ENCODE peak calls at places on chromosomes 4 and X, in eight cellular contexts. One of them, this sample, is unnamed.

GRCh38 chr4:152886201-152886600 is 49.9 kb upstream of the FHDC1 start:
- DNase-seq in Calu3: no peak
- DNase-seq in PC-3: no peak
- DNase-seq in prostate gland: no peak
- DNase-seq in right atrium auricular region: no peak
- DNase-seq in cardiac fibroblast: no peak
- DNase-seq in CD4-positive, alpha-beta T cell: no peak
- DNase-seq in WTC11: no peak
- DNase-seq in this sample: no peak

GRCh38 chr4:52425751-52426326 is 233.3 kb downstream of the USP46 start:
- DNase-seq in prostate gland: no peak
- DNase-seq in PC-3: peak; percentile 44
- DNase-seq in Calu3: no peak
- DNase-seq in CD4-positive, alpha-beta T cell: no peak
- DNase-seq in cardiac fibroblast: no peak
- DNase-seq in right atrium auricular region: no peak
- DNase-seq in WTC11: no peak
- DNase-seq in this sample: no peak

GRCh38 chrX:121028419-121028818 is 19.0 kb upstream of the GLUD2 start:
- DNase-seq in WTC11: no peak
- DNase-seq in Calu3: no peak
- DNase-seq in PC-3: no peak
- DNase-seq in right atrium auricular region: no peak
- DNase-seq in prostate gland: no peak
- DNase-seq in CD4-positive, alpha-beta T cell: no peak
- DNase-seq in cardiac fibroblast: no peak
- DNase-seq in this sample: no peak

GRCh38 chr4:20698382-20698781 is 1.9 kb upstream of the PACRGL start:
- DNase-seq in prostate gland: no peak
- DNase-seq in Calu3: no peak
- DNase-seq in CD4-positive, alpha-beta T cell: no peak
- DNase-seq in right atrium auricular region: no peak
- DNase-seq in cardiac fibroblast: peak; percentile 70
- DNase-seq in PC-3: no peak
- DNase-seq in WTC11: no peak
- DNase-seq in this sample: no peak

GRCh38 chr4:183300070-183300469 is 20.0 kb downstream of the CLDN22 start:
- DNase-seq in Calu3: no peak
- DNase-seq in PC-3: no peak
- DNase-seq in prostate gland: no peak
- DNase-seq in right atrium auricular region: no peak
- DNase-seq in WTC11: no peak
- DNase-seq in cardiac fibroblast: peak; percentile 59
- DNase-seq in CD4-positive, alpha-beta T cell: no peak
- DNase-seq in this sample: no peak

GRCh38 chr4:150123982-150124670 is 45.9 kb downstream of the DCLK2 start:
- DNase-seq in Calu3: no peak
- DNase-seq in cardiac fibroblast: no peak
- DNase-seq in WTC11: no peak
- DNase-seq in CD4-positive, alpha-beta T cell: no peak
- DNase-seq in prostate gland: no peak
- DNase-seq in right atrium auricular region: no peak
- DNase-seq in PC-3: no peak
- DNase-seq in this sample: no peak

GRCh38 chrX:140608111-140608510 is 101.4 kb upstream of the LINC00632 start:
- DNase-seq in Calu3: no peak
- DNase-seq in CD4-positive, alpha-beta T cell: no peak
- DNase-seq in right atrium auricular region: no peak
- DNase-seq in prostate gland: no peak
- DNase-seq in cardiac fibroblast: no peak
- DNase-seq in WTC11: peak; percentile 10
- DNase-seq in PC-3: no peak
- DNase-seq in this sample: no peak

GRCh38 chr4:123477804-123478209 is 81.2 kb downstream of the SPRY1 start:
- DNase-seq in Calu3: no peak
- DNase-seq in WTC11: no peak
- DNase-seq in right atrium auricular region: no peak
- DNase-seq in prostate gland: no peak
- DNase-seq in PC-3: no peak
- DNase-seq in cardiac fibroblast: peak; percentile 63
- DNase-seq in CD4-positive, alpha-beta T cell: peak; percentile 9
- DNase-seq in this sample: no peak

GRCh38 chr4:75948822-75949444 is 8.1 kb upstream of the NAAA start:
- DNase-seq in prostate gland: no peak
- DNase-seq in WTC11: no peak
- DNase-seq in Calu3: no peak
- DNase-seq in right atrium auricular region: no peak
- DNase-seq in CD4-positive, alpha-beta T cell: no peak
- DNase-seq in PC-3: no peak
- DNase-seq in cardiac fibroblast: no peak
- DNase-seq in this sample: no peak

GRCh38 chr4:55183926-55184599 is 58.7 kb upstream of the KDR start:
- DNase-seq in PC-3: peak; percentile 97
- DNase-seq in cardiac fibroblast: peak; percentile 95
- DNase-seq in prostate gland: no peak
- DNase-seq in Calu3: peak; percentile 71
- DNase-seq in CD4-positive, alpha-beta T cell: no peak
- DNase-seq in WTC11: peak; percentile 26
- DNase-seq in right atrium auricular region: no peak
- DNase-seq in this sample: no peak

GRCh38 chr4:1749370-1749769 is 28.0 kb downstream of the TACC3 start:
- DNase-seq in cardiac fibroblast: no peak
- DNase-seq in WTC11: no peak
- DNase-seq in prostate gland: no peak
- DNase-seq in Calu3: no peak
- DNase-seq in PC-3: no peak
- DNase-seq in CD4-positive, alpha-beta T cell: no peak
- DNase-seq in right atrium auricular region: no peak
- DNase-seq in this sample: no peak

GRCh38 chr4:53702334-53703266 is 111.3 kb upstream of the LNX1 start:
- DNase-seq in WTC11: peak; percentile 20
- DNase-seq in cardiac fibroblast: peak; percentile 91
- DNase-seq in PC-3: peak; percentile 86
- DNase-seq in CD4-positive, alpha-beta T cell: no peak
- DNase-seq in right atrium auricular region: peak; percentile 89
- DNase-seq in prostate gland: peak; percentile 70
- DNase-seq in Calu3: peak; percentile 39
- DNase-seq in this sample: peak; percentile 57

GRCh38 chrX:133542476-133542875 is 127.2 kb upstream of the GPC4 start:
- DNase-seq in PC-3: no peak
- DNase-seq in CD4-positive, alpha-beta T cell: no peak
- DNase-seq in Calu3: no peak
- DNase-seq in right atrium auricular region: no peak
- DNase-seq in cardiac fibroblast: peak; percentile 40
- DNase-seq in prostate gland: no peak
- DNase-seq in WTC11: no peak
- DNase-seq in this sample: no peak

GRCh38 chr4:134551348-134551747 is 349.8 kb upstream of the PABPC4L start:
- DNase-seq in CD4-positive, alpha-beta T cell: no peak
- DNase-seq in Calu3: no peak
- DNase-seq in WTC11: no peak
- DNase-seq in cardiac fibroblast: no peak
- DNase-seq in prostate gland: no peak
- DNase-seq in right atrium auricular region: no peak
- DNase-seq in PC-3: no peak
- DNase-seq in this sample: no peak

GRCh38 chr4:8766610-8767009 is 105.0 kb downstream of the HMX1 start:
- DNase-seq in WTC11: peak; percentile 2
- DNase-seq in CD4-positive, alpha-beta T cell: no peak
- DNase-seq in right atrium auricular region: no peak
- DNase-seq in prostate gland: no peak
- DNase-seq in Calu3: no peak
- DNase-seq in PC-3: no peak
- DNase-seq in cardiac fibroblast: no peak
- DNase-seq in this sample: no peak

GRCh38 chr4:102055805-102056204 is 265.3 kb downstream of the BANK1 start:
- DNase-seq in cardiac fibroblast: no peak
- DNase-seq in PC-3: no peak
- DNase-seq in Calu3: no peak
- DNase-seq in right atrium auricular region: no peak
- DNase-seq in CD4-positive, alpha-beta T cell: no peak
- DNase-seq in WTC11: no peak
- DNase-seq in prostate gland: no peak
- DNase-seq in this sample: no peak

GRCh38 chr4:52853351-52853750 is 8.8 kb upstream of the RASL11B start:
- DNase-seq in prostate gland: no peak
- DNase-seq in Calu3: no peak
- DNase-seq in WTC11: no peak
- DNase-seq in PC-3: no peak
- DNase-seq in cardiac fibroblast: peak; percentile 72
- DNase-seq in right atrium auricular region: no peak
- DNase-seq in CD4-positive, alpha-beta T cell: no peak
- DNase-seq in this sample: no peak

GRCh38 chrX:115689931-115690330 is 129.0 kb downstream of the PLS3 start:
- DNase-seq in cardiac fibroblast: peak; percentile 45
- DNase-seq in PC-3: no peak
- DNase-seq in WTC11: no peak
- DNase-seq in prostate gland: no peak
- DNase-seq in Calu3: no peak
- DNase-seq in CD4-positive, alpha-beta T cell: no peak
- DNase-seq in right atrium auricular region: no peak
- DNase-seq in this sample: no peak

GRCh38 chr4:8285143-8285975 is 15.8 kb downstream of the HTRA3 start:
- DNase-seq in PC-3: no peak
- DNase-seq in cardiac fibroblast: no peak
- DNase-seq in prostate gland: no peak
- DNase-seq in WTC11: no peak
- DNase-seq in right atrium auricular region: no peak
- DNase-seq in CD4-positive, alpha-beta T cell: no peak
- DNase-seq in Calu3: no peak
- DNase-seq in this sample: no peak

GRCh38 chrX:45699158-45699557 is 498.5 kb upstream of the DIPK2B start:
- DNase-seq in CD4-positive, alpha-beta T cell: no peak
- DNase-seq in cardiac fibroblast: no peak
- DNase-seq in right atrium auricular region: no peak
- DNase-seq in prostate gland: no peak
- DNase-seq in PC-3: no peak
- DNase-seq in WTC11: no peak
- DNase-seq in Calu3: no peak
- DNase-seq in this sample: no peak

GRCh38 chr4:86603486-86603885 is 9.4 kb downstream of the PTPN13 start:
- DNase-seq in CD4-positive, alpha-beta T cell: no peak
- DNase-seq in PC-3: no peak
- DNase-seq in cardiac fibroblast: no peak
- DNase-seq in prostate gland: no peak
- DNase-seq in Calu3: no peak
- DNase-seq in right atrium auricular region: no peak
- DNase-seq in WTC11: no peak
- DNase-seq in this sample: no peak

GRCh38 chr4:26020083-26020668 is 106.2 kb downstream of the SMIM20 start:
- DNase-seq in PC-3: peak; percentile 12
- DNase-seq in CD4-positive, alpha-beta T cell: no peak
- DNase-seq in Calu3: peak; percentile 8
- DNase-seq in WTC11: no peak
- DNase-seq in cardiac fibroblast: peak; percentile 73
- DNase-seq in prostate gland: no peak
- DNase-seq in right atrium auricular region: no peak
- DNase-seq in this sample: no peak

GRCh38 chr4:124708517-124709300 is 3.8 kb downstream of the ANKRD50 start:
- DNase-seq in cardiac fibroblast: peak; percentile 55
- DNase-seq in prostate gland: no peak
- DNase-seq in PC-3: no peak
- DNase-seq in WTC11: no peak
- DNase-seq in CD4-positive, alpha-beta T cell: no peak
- DNase-seq in Calu3: no peak
- DNase-seq in right atrium auricular region: no peak
- DNase-seq in this sample: no peak

GRCh38 chr4:88803600-88804096 is 106.0 kb upstream of the NAP1L5 start:
- DNase-seq in prostate gland: peak; percentile 76
- DNase-seq in PC-3: peak; percentile 93
- DNase-seq in Calu3: peak; percentile 22
- DNase-seq in cardiac fibroblast: peak; percentile 91
- DNase-seq in WTC11: no peak
- DNase-seq in CD4-positive, alpha-beta T cell: no peak
- DNase-seq in right atrium auricular region: peak; percentile 64
- DNase-seq in this sample: no peak

GRCh38 chrX:68409154-68409553 is 24.1 kb downstream of the OPHN1 start:
- DNase-seq in right atrium auricular region: no peak
- DNase-seq in prostate gland: no peak
- DNase-seq in PC-3: no peak
- DNase-seq in cardiac fibroblast: peak; percentile 12
- DNase-seq in CD4-positive, alpha-beta T cell: no peak
- DNase-seq in Calu3: no peak
- DNase-seq in WTC11: no peak
- DNase-seq in this sample: no peak

GRCh38 chrX:72297953-72298730 is 7.6 kb downstream of the CITED1 start:
- DNase-seq in Calu3: no peak
- DNase-seq in PC-3: peak; percentile 29
- DNase-seq in cardiac fibroblast: peak; percentile 28
- DNase-seq in right atrium auricular region: no peak
- DNase-seq in WTC11: peak; percentile 33
- DNase-seq in prostate gland: no peak
- DNase-seq in CD4-positive, alpha-beta T cell: no peak
- DNase-seq in this sample: no peak
- TF ChIP-seq CTCF in Calu3: no peak
- TF ChIP-seq CTCF in PC-3: peak; percentile 50
- TF ChIP-seq CTCF in cardiac fibroblast: no peak
- TF ChIP-seq CTCF in right atrium auricular region: no peak
- TF ChIP-seq CTCF in WTC11: peak; percentile 28
- TF ChIP-seq CTCF in prostate gland: no peak
- TF ChIP-seq CTCF in CD4-positive, alpha-beta T cell: no peak
- TF ChIP-seq CTCF in this sample: peak; percentile 28

GRCh38 chr4:106694232-106694631 is 325.7 kb upstream of the GIMD1 start:
- DNase-seq in cardiac fibroblast: no peak
- DNase-seq in CD4-positive, alpha-beta T cell: no peak
- DNase-seq in Calu3: no peak
- DNase-seq in PC-3: no peak
- DNase-seq in WTC11: no peak
- DNase-seq in prostate gland: no peak
- DNase-seq in right atrium auricular region: no peak
- DNase-seq in this sample: no peak
- TF ChIP-seq CTCF in cardiac fibroblast: no peak
- TF ChIP-seq CTCF in CD4-positive, alpha-beta T cell: no peak
- TF ChIP-seq CTCF in Calu3: no peak
- TF ChIP-seq CTCF in PC-3: no peak
- TF ChIP-seq CTCF in WTC11: no peak
- TF ChIP-seq CTCF in prostate gland: no peak
- TF ChIP-seq CTCF in right atrium auricular region: no peak
- TF ChIP-seq CTCF in this sample: no peak

GRCh38 chrX:102345916-102346315 is 93.9 kb downstream of the NXF2B start:
- DNase-seq in Calu3: peak; percentile 58
- DNase-seq in prostate gland: peak; percentile 17
- DNase-seq in PC-3: peak; percentile 70
- DNase-seq in right atrium auricular region: peak; percentile 73
- DNase-seq in cardiac fibroblast: peak; percentile 44
- DNase-seq in WTC11: peak; percentile 70
- DNase-seq in CD4-positive, alpha-beta T cell: peak; percentile 66
- DNase-seq in this sample: peak; percentile 74
- TF ChIP-seq CTCF in Calu3: peak; percentile 49
- TF ChIP-seq CTCF in prostate gland: peak; percentile 61
- TF ChIP-seq CTCF in PC-3: peak; percentile 66
- TF ChIP-seq CTCF in right atrium auricular region: peak; percentile 88
- TF ChIP-seq CTCF in cardiac fibroblast: peak; percentile 61
- TF ChIP-seq CTCF in WTC11: peak; percentile 47
- TF ChIP-seq CTCF in CD4-positive, alpha-beta T cell: peak; percentile 77
- TF ChIP-seq CTCF in this sample: peak; percentile 79

DNA sequence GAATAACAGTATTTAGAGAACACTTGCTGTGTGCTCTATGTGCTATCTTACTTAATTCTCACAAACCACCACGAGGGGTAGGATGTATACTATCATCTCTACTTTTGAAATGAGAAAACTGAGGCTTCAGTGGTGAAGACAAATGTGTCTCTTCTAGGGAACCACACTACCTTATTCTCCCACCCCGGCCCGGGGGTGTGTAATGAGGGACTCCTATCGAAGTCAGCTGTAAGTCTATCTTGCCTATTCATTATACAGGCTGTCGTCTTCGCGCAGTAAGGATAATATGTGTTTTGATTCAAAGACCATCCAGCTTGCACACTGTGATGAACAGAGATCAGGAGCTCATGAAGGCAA is 1.1 kb downstream of the NOP14 start:
- DNase-seq in CD4-positive, alpha-beta T cell: no peak
- DNase-seq in prostate gland: no peak
- DNase-seq in WTC11: no peak
- DNase-seq in Calu3: no peak
- DNase-seq in cardiac fibroblast: no peak
- DNase-seq in PC-3: no peak
- DNase-seq in right atrium auricular region: no peak
- DNase-seq in this sample: no peak
- TF ChIP-seq CTCF in CD4-positive, alpha-beta T cell: no peak
- TF ChIP-seq CTCF in prostate gland: no peak
- TF ChIP-seq CTCF in WTC11: no peak
- TF ChIP-seq CTCF in Calu3: no peak
- TF ChIP-seq CTCF in cardiac fibroblast: no peak
- TF ChIP-seq CTCF in PC-3: no peak
- TF ChIP-seq CTCF in right atrium auricular region: no peak
- TF ChIP-seq CTCF in this sample: peak; percentile 28

This sample was measured in neural crest cell.